ENCODE peak calls at places on chromosomes 1 and 21, in six cellular contexts. X is stimulated activated naive B cell treated with anti-CD40 and anti-IgM and Interleukin-4, amounts not matched to agents 10 μg/mL and 1 μg/mL and 100 μg/mL, for 72 hours; B is NCI-H1092; I is stimulated activated CD8-positive, alpha-beta memory T cell treated with anti-CD3 and anti-CD28 coated beads, Interleukin-4, amount 100 ng/mL, for 24 hours; G is aorta; D is A172. M is an unnamed sample.

GRCh38 chr1:198018529-198018928 is 101.4 kb downstream of the LHX9 start:
- DNase-seq in D (peak), B (no peak), X (no peak), I (no peak), G (no peak), M (no peak)

GRCh38 chr1:217734973-217735372 is 103.8 kb downstream of the SPATA17 start:
- DNase-seq in D (no peak), X (no peak), G (no peak), B (no peak), I (no peak), M (no peak)

GRCh38 chr1:85361106-85361505 is 84.7 kb upstream of the BCL10 start:
- DNase-seq in G (no peak), D (peak), X (no peak), B (no peak), I (no peak), M (no peak)

GRCh38 chr1:56032276-56032675 is 547.1 kb downstream of the PLPP3 start:
- DNase-seq in I (no peak), B (no peak), G (no peak), D (no peak), X (no peak), M (no peak)

GRCh38 chr1:94321662-94322061 is 84.3 kb upstream of the ARHGAP29 start:
- DNase-seq in G (no peak), B (no peak), D (no peak), I (no peak), X (no peak), M (no peak)

GRCh38 chr1:108692724-108693655 is 880 bp downstream of the PRPF38B start:
- DNase-seq in D (peak), X (peak), I (peak), B (peak), G (peak), M (no peak)

GRCh38 chr1:59346429-59346828 is 49.5 kb downstream of the FGGY start:
- DNase-seq in D (no peak), X (no peak), G (no peak), I (no peak), B (no peak), M (no peak)

GRCh38 chr1:24728982-24729381 is 16.3 kb upstream of the CLIC4 start:
- DNase-seq in D (no peak), I (no peak), G (no peak), B (no peak), X (no peak), M (no peak)

GRCh38 chr21:28308516-28308915 is 684.2 kb downstream of the LTN1 start:
- DNase-seq in X (no peak), G (no peak), I (no peak), D (peak), B (no peak), M (no peak)

GRCh38 chr1:155072531-155073289 is 5.9 kb upstream of the EFNA3 start:
- DNase-seq in G (peak), B (no peak), X (no peak), I (no peak), D (no peak), M (no peak)

GRCh38 chr1:7703321-7704213 is 67.5 kb upstream of the VAMP3 start:
- DNase-seq in X (no peak), D (no peak), G (no peak), B (no peak), I (no peak), M (peak)

GRCh38 chr1:204358145-204358544 is 1.6 kb downstream of the PLEKHA6 start:
- DNase-seq in G (no peak), B (no peak), I (no peak), D (no peak), X (no peak), M (no peak)

GRCh38 chr1:192489748-192490147 is 85.8 kb upstream of the RGS1 start:
- DNase-seq in B (no peak), D (peak), I (no peak), G (peak), X (no peak), M (peak)

GRCh38 chr1:15770313-15770962 is 11.8 kb downstream of the FBLIM1 start:
- DNase-seq in I (no peak), D (no peak), G (no peak), X (no peak), B (no peak), M (no peak)

GRCh38 chr1:183674339-183674738 is 21.2 kb upstream of the APOBEC4 start:
- DNase-seq in X (no peak), I (no peak), G (no peak), B (no peak), D (no peak), M (no peak)

GRCh38 chr1:3031401-3032221 is 10.3 kb downstream of the ACTRT2 start:
- DNase-seq in B (no peak), X (no peak), G (peak), I (no peak), D (no peak), M (no peak)

GRCh38 chr1:2355408-2356261 is 35.7 kb downstream of the MORN1 start:
- DNase-seq in D (no peak), G (peak), X (no peak), I (no peak), B (no peak), M (no peak)

GRCh38 chr1:31723828-31724359 is 20.1 kb upstream of the COL16A1 start:
- DNase-seq in X (no peak), B (no peak), G (peak), I (peak), D (peak), M (no peak)

GRCh38 chr1:65189716-65190115 is 41.7 kb downstream of the AK4 start:
- DNase-seq in I (no peak), X (no peak), B (no peak), G (no peak), D (no peak), M (no peak)

GRCh38 chr1:225299624-225300023 is 128.2 kb downstream of the LBR start:
- DNase-seq in X (no peak), D (peak), I (no peak), G (no peak), B (no peak), M (no peak)

GRCh38 chr1:151867785-151868403 is 14.4 kb upstream of the THEM5 start:
- DNase-seq in B (no peak), X (no peak), I (no peak), D (peak), G (no peak), M (no peak)

GRCh38 chr21:20661745-20662470 is 336.3 kb upstream of the NCAM2 start:
- DNase-seq in G (no peak), I (no peak), D (no peak), B (no peak), X (no peak), M (no peak)

GRCh38 chr21:43910460-43910859 is 45.4 kb downstream of the AGPAT3 start:
- DNase-seq in B (no peak), G (peak), I (no peak), X (no peak), D (no peak), M (no peak)

GRCh38 chr1:65717815-65718454 is 74.8 kb upstream of the PDE4B start:
- DNase-seq in D (no peak), B (no peak), X (no peak), G (no peak), I (no peak), M (peak)

GRCh38 chr1:29121951-29122661 is 1.6 kb downstream of the TMEM200B start:
- DNase-seq in G (peak), D (no peak), X (no peak), B (no peak), I (no peak), M (no peak)

GRCh38 chr21:33848252-33848953 is 67.2 kb downstream of the ATP5PO start:
- DNase-seq in D (no peak), B (peak), G (no peak), I (no peak), X (no peak), M (no peak)